ENCODE peak calls at places on chromosomes 13 and 19, in seven cellular contexts. D is germinal center, X is HT-29, B is right lobe of liver, Q is cardiac fibroblast, W is ovary, C is hippocampal formation. N is an unnamed sample.

GRCh38 chr13:69641773-69642172 is 465.9 kb upstream of the ATXN8OS start:
- DNase-seq in Q (no peak), W (no peak), X (no peak), C (no peak), D (no peak), B (no peak), N (no peak)

GRCh38 chr13:34430294-34430693 is 511.8 kb upstream of the NBEA start:
- DNase-seq in Q (peak), X (no peak), B (no peak), D (no peak), W (no peak), C (no peak), N (no peak)

GRCh38 chr19:52889076-52889475 is 8.4 kb downstream of the ZNF320 start:
- DNase-seq in X (no peak), Q (no peak), D (no peak), C (no peak), W (no peak), B (no peak), N (no peak)

GRCh38 chr19:42283248-42284065 is 14.4 kb downstream of the CIC start:
- DNase-seq in B (peak), D (peak), W (peak), Q (peak), C (peak), X (peak), N (peak)

GRCh38 chr13:32381539-32381938 is 46.4 kb downstream of the N4BP2L1 start:
- DNase-seq in B (no peak), W (no peak), D (peak), Q (peak), C (peak), X (peak), N (no peak)

GRCh38 chr19:28489126-28489660 is 723.8 kb downstream of the UQCRFS1 start:
- DNase-seq in Q (no peak), D (no peak), X (no peak), W (no peak), C (no peak), B (no peak), N (no peak)

GRCh38 chr13:39450176-39450575 is 152.8 kb downstream of the LHFPL6 start:
- DNase-seq in Q (no peak), B (no peak), C (no peak), X (no peak), D (no peak), W (no peak), N (no peak)

GRCh38 chr19:58578430-58578925 is 5.3 kb upstream of the MZF1 start:
- DNase-seq in D (no peak), W (peak), X (peak), C (no peak), Q (no peak), B (no peak), N (no peak)

GRCh38 chr19:41546386-41546789 is 29.6 kb upstream of the CEACAM21 start:
- DNase-seq in W (no peak), C (peak), Q (no peak), X (no peak), D (peak), B (no peak), N (no peak)

GRCh38 chr13:95948646-95949045 is 104.6 kb downstream of the UGGT2 start:
- DNase-seq in W (no peak), Q (peak), B (no peak), X (no peak), C (no peak), D (no peak), N (no peak)

GRCh38 chr13:90974249-90974954 is 373.1 kb upstream of the MIR17HG start:
- DNase-seq in Q (no peak), X (no peak), C (no peak), B (no peak), W (no peak), D (no peak), N (no peak)

GRCh38 chr13:52118595-52118994 is 10.3 kb downstream of the NEK5 start:
- DNase-seq in W (no peak), C (no peak), X (no peak), D (no peak), Q (no peak), B (no peak), N (no peak)

GRCh38 chr19:32181356-32181920 is 164.0 kb upstream of the ZNF507 start:
- DNase-seq in C (no peak), B (no peak), W (no peak), X (no peak), Q (no peak), D (no peak), N (no peak)

GRCh38 chr13:102280366-102280765 is 121.5 kb downstream of the FGF14 start:
- DNase-seq in X (no peak), W (no peak), C (no peak), Q (no peak), B (no peak), D (no peak), N (no peak)

GRCh38 chr13:51475727-51476521 is 23.1 kb upstream of the INTS6 start:
- DNase-seq in D (no peak), Q (peak), B (no peak), C (no peak), W (no peak), X (no peak), N (no peak)

GRCh38 chr13:106471957-106472543 is 63.4 kb downstream of the EFNB2 start:
- DNase-seq in D (peak), X (peak), Q (peak), C (no peak), W (no peak), B (no peak), N (no peak)

GRCh38 chr13:32471187-32471922 is 43.4 kb upstream of the N4BP2L1 start:
- DNase-seq in X (no peak), W (peak), C (peak), B (no peak), Q (peak), D (no peak), N (no peak)

GRCh38 chr13:41516166-41516565 is 58.8 kb downstream of the RGCC start:
- DNase-seq in D (no peak), C (no peak), Q (no peak), X (no peak), B (no peak), W (no peak), N (no peak)

GRCh38 chr19:56839665-56840451 is 668 bp downstream of the PEG3 start:
- DNase-seq in X (no peak), Q (no peak), D (peak), C (peak), W (peak), B (peak), N (no peak)

GRCh38 chr13:30705672-30706071 is 29.7 kb upstream of the ALOX5AP start:
- DNase-seq in C (no peak), Q (no peak), D (no peak), B (no peak), X (peak), W (no peak), N (no peak)

GRCh38 chr13:65600702-65601101 is 1629.4 kb downstream of the PCDH9 start:
- DNase-seq in X (no peak), B (no peak), C (no peak), Q (peak), W (no peak), D (no peak), N (no peak)

GRCh38 chr13:52848455-52849190 is at the start of gene PCDH8:
- DNase-seq in C (peak), W (no peak), X (no peak), D (no peak), Q (no peak), B (no peak), N (no peak)

GRCh38 chr13:104057851-104058250 is 991.6 kb upstream of the SLC10A2 start:
- DNase-seq in W (no peak), C (no peak), Q (no peak), X (peak), D (no peak), B (no peak), N (no peak)

N was measured in prostate gland.